ENCODE peak calls at places on chromosomes 7 and 10, in eight cellular contexts. One of them, this sample, is unnamed.

GRCh38 chr10:74292871-74293427 is 141.9 kb downstream of the ADK start:
- DNase-seq in mucosa of descending colon: no peak
- DNase-seq in fibroblast of pulmonary artery: peak
- DNase-seq in osteoblast: no peak
- DNase-seq in adrenal gland: no peak
- DNase-seq in fibroblast of the aortic adventitia: peak
- DNase-seq in AG04449: peak
- DNase-seq in RWPE2: no peak
- DNase-seq in this sample: peak

GRCh38 chr7:1607686-1608085 is 37.9 kb upstream of the PSMG3 start:
- DNase-seq in fibroblast of the aortic adventitia: no peak
- DNase-seq in mucosa of descending colon: no peak
- DNase-seq in adrenal gland: no peak
- DNase-seq in RWPE2: no peak
- DNase-seq in fibroblast of pulmonary artery: no peak
- DNase-seq in AG04449: no peak
- DNase-seq in osteoblast: peak
- DNase-seq in this sample: no peak

GRCh38 chr7:134374791-134375190 is 58.1 kb upstream of the SLC35B4 start:
- DNase-seq in adrenal gland: no peak
- DNase-seq in RWPE2: no peak
- DNase-seq in mucosa of descending colon: no peak
- DNase-seq in fibroblast of the aortic adventitia: no peak
- DNase-seq in osteoblast: no peak
- DNase-seq in fibroblast of pulmonary artery: no peak
- DNase-seq in AG04449: no peak
- DNase-seq in this sample: no peak

GRCh38 chr7:72435913-72436480 is 23.9 kb upstream of the CALN1 start:
- DNase-seq in fibroblast of pulmonary artery: no peak
- DNase-seq in adrenal gland: no peak
- DNase-seq in fibroblast of the aortic adventitia: no peak
- DNase-seq in RWPE2: no peak
- DNase-seq in mucosa of descending colon: no peak
- DNase-seq in AG04449: no peak
- DNase-seq in osteoblast: no peak
- DNase-seq in this sample: no peak

GRCh38 chr7:41333506-41333905 is 369.4 kb downstream of the INHBA start:
- DNase-seq in mucosa of descending colon: no peak
- DNase-seq in fibroblast of pulmonary artery: peak
- DNase-seq in fibroblast of the aortic adventitia: peak
- DNase-seq in AG04449: peak
- DNase-seq in osteoblast: no peak
- DNase-seq in RWPE2: no peak
- DNase-seq in adrenal gland: no peak
- DNase-seq in this sample: peak

GRCh38 chr7:23020742-23021401 is 6.9 kb upstream of the HYCC1 start:
- DNase-seq in fibroblast of pulmonary artery: peak
- DNase-seq in AG04449: peak
- DNase-seq in osteoblast: peak
- DNase-seq in adrenal gland: no peak
- DNase-seq in fibroblast of the aortic adventitia: peak
- DNase-seq in RWPE2: no peak
- DNase-seq in mucosa of descending colon: no peak
- DNase-seq in this sample: peak

GRCh38 chr7:133510326-133511055 is 257.6 kb downstream of the EXOC4 start:
- DNase-seq in fibroblast of pulmonary artery: peak
- DNase-seq in mucosa of descending colon: no peak
- DNase-seq in AG04449: no peak
- DNase-seq in RWPE2: no peak
- DNase-seq in osteoblast: no peak
- DNase-seq in fibroblast of the aortic adventitia: peak
- DNase-seq in adrenal gland: no peak
- DNase-seq in this sample: no peak

GRCh38 chr7:119936876-119937275 is 336.1 kb upstream of the KCND2 start:
- DNase-seq in adrenal gland: no peak
- DNase-seq in osteoblast: no peak
- DNase-seq in RWPE2: no peak
- DNase-seq in mucosa of descending colon: no peak
- DNase-seq in fibroblast of the aortic adventitia: peak
- DNase-seq in AG04449: no peak
- DNase-seq in fibroblast of pulmonary artery: no peak
- DNase-seq in this sample: peak

GRCh38 chr10:59508296-59508695 is 145.9 kb upstream of the FAM13C start:
- DNase-seq in AG04449: no peak
- DNase-seq in osteoblast: no peak
- DNase-seq in fibroblast of the aortic adventitia: peak
- DNase-seq in mucosa of descending colon: peak
- DNase-seq in RWPE2: no peak
- DNase-seq in fibroblast of pulmonary artery: no peak
- DNase-seq in adrenal gland: no peak
- DNase-seq in this sample: peak

GRCh38 chr10:18060217-18060616 is 80.0 kb upstream of the CACNB2 start:
- DNase-seq in RWPE2: no peak
- DNase-seq in mucosa of descending colon: no peak
- DNase-seq in osteoblast: no peak
- DNase-seq in adrenal gland: peak
- DNase-seq in fibroblast of pulmonary artery: peak
- DNase-seq in AG04449: no peak
- DNase-seq in fibroblast of the aortic adventitia: peak
- DNase-seq in this sample: no peak

GRCh38 chr7:104603957-104604356 is 275.6 kb downstream of the LHFPL3 start:
- DNase-seq in RWPE2: no peak
- DNase-seq in mucosa of descending colon: no peak
- DNase-seq in fibroblast of the aortic adventitia: no peak
- DNase-seq in AG04449: no peak
- DNase-seq in adrenal gland: no peak
- DNase-seq in osteoblast: no peak
- DNase-seq in fibroblast of pulmonary artery: no peak
- DNase-seq in this sample: no peak

GRCh38 chr7:5226921-5227785 is 37.1 kb downstream of the WIPI2 start:
- DNase-seq in adrenal gland: no peak
- DNase-seq in fibroblast of pulmonary artery: no peak
- DNase-seq in AG04449: no peak
- DNase-seq in mucosa of descending colon: no peak
- DNase-seq in osteoblast: no peak
- DNase-seq in fibroblast of the aortic adventitia: no peak
- DNase-seq in RWPE2: no peak
- DNase-seq in this sample: no peak

GRCh38 chr7:121011401-121011800 is 22.9 kb downstream of the CPED1 start:
- DNase-seq in mucosa of descending colon: no peak
- DNase-seq in osteoblast: no peak
- DNase-seq in fibroblast of pulmonary artery: no peak
- DNase-seq in AG04449: no peak
- DNase-seq in RWPE2: no peak
- DNase-seq in adrenal gland: no peak
- DNase-seq in fibroblast of the aortic adventitia: no peak
- DNase-seq in this sample: peak

GRCh38 chr7:130273081-130273699 is 6.5 kb downstream of the CPA2 start:
- DNase-seq in RWPE2: no peak
- DNase-seq in fibroblast of pulmonary artery: peak
- DNase-seq in AG04449: no peak
- DNase-seq in adrenal gland: no peak
- DNase-seq in osteoblast: peak
- DNase-seq in fibroblast of the aortic adventitia: no peak
- DNase-seq in mucosa of descending colon: no peak
- DNase-seq in this sample: no peak

GRCh38 chr7:1033546-1034145 is 10.7 kb upstream of the GPR146 start:
- DNase-seq in mucosa of descending colon: no peak
- DNase-seq in fibroblast of the aortic adventitia: no peak
- DNase-seq in osteoblast: no peak
- DNase-seq in AG04449: no peak
- DNase-seq in adrenal gland: no peak
- DNase-seq in RWPE2: no peak
- DNase-seq in fibroblast of pulmonary artery: no peak
- DNase-seq in this sample: no peak

GRCh38 chr7:14071045-14071444 is 81.6 kb upstream of the ETV1 start:
- DNase-seq in fibroblast of the aortic adventitia: no peak
- DNase-seq in osteoblast: no peak
- DNase-seq in RWPE2: no peak
- DNase-seq in AG04449: no peak
- DNase-seq in adrenal gland: no peak
- DNase-seq in fibroblast of pulmonary artery: no peak
- DNase-seq in mucosa of descending colon: no peak
- DNase-seq in this sample: no peak

GRCh38 chr10:88385601-88386203 is 197.4 kb downstream of the RNLS start:
- DNase-seq in RWPE2: peak
- DNase-seq in fibroblast of the aortic adventitia: no peak
- DNase-seq in fibroblast of pulmonary artery: no peak
- DNase-seq in adrenal gland: peak
- DNase-seq in mucosa of descending colon: peak
- DNase-seq in osteoblast: no peak
- DNase-seq in AG04449: no peak
- DNase-seq in this sample: no peak

GRCh38 chr7:93578762-93579161 is 4.2 kb upstream of the CALCR start:
- DNase-seq in osteoblast: peak
- DNase-seq in adrenal gland: no peak
- DNase-seq in fibroblast of pulmonary artery: no peak
- DNase-seq in fibroblast of the aortic adventitia: no peak
- DNase-seq in AG04449: no peak
- DNase-seq in mucosa of descending colon: no peak
- DNase-seq in RWPE2: no peak
- DNase-seq in this sample: no peak

GRCh38 chr7:124764847-124765400 is 668 bp downstream of the GPR37 start:
- DNase-seq in AG04449: no peak
- DNase-seq in fibroblast of the aortic adventitia: no peak
- DNase-seq in fibroblast of pulmonary artery: no peak
- DNase-seq in mucosa of descending colon: peak
- DNase-seq in adrenal gland: no peak
- DNase-seq in RWPE2: no peak
- DNase-seq in osteoblast: peak
- DNase-seq in this sample: peak

GRCh38 chr10:35003906-35004305 is 86.2 kb downstream of the CUL2 start:
- DNase-seq in fibroblast of pulmonary artery: no peak
- DNase-seq in mucosa of descending colon: no peak
- DNase-seq in adrenal gland: no peak
- DNase-seq in osteoblast: no peak
- DNase-seq in RWPE2: no peak
- DNase-seq in AG04449: no peak
- DNase-seq in fibroblast of the aortic adventitia: no peak
- DNase-seq in this sample: no peak

GRCh38 chr7:50647286-50647980 is 82.2 kb upstream of the DDC start:
- DNase-seq in fibroblast of pulmonary artery: no peak
- DNase-seq in AG04449: no peak
- DNase-seq in mucosa of descending colon: no peak
- DNase-seq in RWPE2: no peak
- DNase-seq in adrenal gland: no peak
- DNase-seq in fibroblast of the aortic adventitia: no peak
- DNase-seq in osteoblast: peak
- DNase-seq in this sample: no peak

DNA sequence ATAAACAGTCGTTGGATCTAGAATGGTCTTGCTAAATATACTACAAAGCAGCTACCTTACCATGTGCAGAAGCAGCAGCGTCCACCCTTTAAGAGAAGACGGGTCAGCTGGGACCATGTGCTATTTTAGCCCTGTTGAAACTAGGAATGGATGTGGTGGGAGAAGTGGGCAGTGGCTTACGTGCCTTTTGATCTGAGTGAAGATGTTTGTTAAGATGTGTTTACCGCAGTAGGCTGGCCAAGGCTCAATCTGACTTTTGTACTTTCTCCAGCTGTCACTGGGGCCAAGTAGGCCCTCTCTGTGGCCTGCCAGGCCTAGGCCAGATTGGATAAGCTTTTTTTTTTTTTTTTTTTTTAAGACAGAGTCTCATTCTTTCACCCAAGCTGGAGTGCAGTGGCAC is 9.3 kb downstream of the HABP2 start:
- DNase-seq in fibroblast of the aortic adventitia: no peak
- DNase-seq in adrenal gland: no peak
- DNase-seq in RWPE2: no peak
- DNase-seq in AG04449: no peak
- DNase-seq in fibroblast of pulmonary artery: no peak
- DNase-seq in mucosa of descending colon: no peak
- DNase-seq in osteoblast: no peak
- DNase-seq in this sample: no peak
- TF ChIP-seq CTCF in fibroblast of the aortic adventitia: no peak
- TF ChIP-seq CTCF in adrenal gland: no peak
- TF ChIP-seq CTCF in RWPE2: no peak
- TF ChIP-seq CTCF in AG04449: no peak
- TF ChIP-seq CTCF in fibroblast of pulmonary artery: no peak
- TF ChIP-seq CTCF in mucosa of descending colon: no peak
- TF ChIP-seq CTCF in osteoblast: no peak
- TF ChIP-seq CTCF in this sample: no peak

GRCh38 chr7:55556031-55556430 is 16.3 kb downstream of the VOPP1 start:
- DNase-seq in osteoblast: no peak
- DNase-seq in fibroblast of the aortic adventitia: no peak
- DNase-seq in RWPE2: no peak
- DNase-seq in mucosa of descending colon: no peak
- DNase-seq in adrenal gland: no peak
- DNase-seq in AG04449: no peak
- DNase-seq in fibroblast of pulmonary artery: no peak
- DNase-seq in this sample: no peak
- H3K4me3 ChIP-seq in osteoblast: no peak
- H3K4me3 ChIP-seq in fibroblast of the aortic adventitia: no peak
- H3K4me3 ChIP-seq in RWPE2: no peak
- H3K4me3 ChIP-seq in mucosa of descending colon: no peak
- H3K4me3 ChIP-seq in adrenal gland: no peak
- H3K4me3 ChIP-seq in AG04449: no peak
- H3K4me3 ChIP-seq in fibroblast of pulmonary artery: no peak
- H3K4me3 ChIP-seq in this sample: no peak

DNA sequence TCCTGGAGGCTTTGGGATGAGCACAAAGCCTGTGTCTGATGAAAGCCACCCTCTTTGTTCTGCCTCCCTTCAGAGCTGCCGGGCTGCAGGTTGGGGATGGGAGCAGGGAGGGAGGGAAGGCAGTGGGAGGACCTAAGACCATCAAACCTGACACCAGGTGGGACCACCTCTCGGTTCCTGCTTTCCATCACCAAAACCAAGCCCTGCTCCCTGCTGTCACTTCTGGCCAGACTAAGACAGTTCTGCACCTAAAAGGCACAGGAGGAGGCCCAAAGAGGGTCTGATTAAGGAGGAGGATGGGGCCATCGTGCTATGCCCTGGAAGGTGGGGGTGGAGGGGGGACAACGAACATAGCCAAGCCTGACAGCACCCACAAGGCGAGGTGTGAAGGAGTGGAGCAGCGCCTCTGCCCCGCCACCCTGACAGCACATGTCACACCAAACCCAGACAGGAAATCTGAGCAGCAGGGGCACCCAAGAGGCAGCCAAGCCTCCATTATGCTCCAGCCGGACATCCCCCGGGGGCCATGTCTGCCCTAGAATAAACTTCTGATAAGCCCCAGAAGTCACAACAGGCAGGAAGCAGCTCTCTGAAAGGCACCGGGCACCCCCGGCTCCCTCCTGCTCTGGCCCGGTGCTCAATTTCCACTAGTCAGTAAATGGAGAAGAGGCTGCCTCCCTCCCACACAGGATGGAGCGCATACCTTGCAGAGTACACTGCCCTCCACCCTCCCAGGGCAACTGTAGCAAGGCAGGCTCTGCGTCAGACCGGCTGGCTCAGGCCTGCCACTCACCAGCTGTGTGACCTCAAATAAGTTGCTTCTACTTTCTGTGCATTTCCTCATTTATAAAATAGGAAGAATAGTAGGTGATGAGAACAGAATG is 48.9 kb downstream of the DLG5 start:
- DNase-seq in osteoblast: peak
- DNase-seq in adrenal gland: peak
- DNase-seq in RWPE2: no peak
- DNase-seq in fibroblast of the aortic adventitia: peak
- DNase-seq in AG04449: no peak
- DNase-seq in mucosa of descending colon: peak
- DNase-seq in fibroblast of pulmonary artery: peak
- DNase-seq in this sample: peak
- TF ChIP-seq CTCF in osteoblast: no peak
- TF ChIP-seq CTCF in adrenal gland: no peak
- TF ChIP-seq CTCF in RWPE2: peak
- TF ChIP-seq CTCF in fibroblast of the aortic adventitia: no peak
- TF ChIP-seq CTCF in AG04449: no peak
- TF ChIP-seq CTCF in mucosa of descending colon: no peak
- TF ChIP-seq CTCF in fibroblast of pulmonary artery: no peak
- TF ChIP-seq CTCF in this sample: no peak

GRCh38 chr10:103100620-103101019 is 92.5 kb downstream of the NT5C2 start:
- DNase-seq in AG04449: no peak
- DNase-seq in fibroblast of pulmonary artery: no peak
- DNase-seq in osteoblast: no peak
- DNase-seq in mucosa of descending colon: no peak
- DNase-seq in RWPE2: no peak
- DNase-seq in fibroblast of the aortic adventitia: no peak
- DNase-seq in adrenal gland: no peak
- DNase-seq in this sample: no peak
- H3K4me3 ChIP-seq in AG04449: no peak
- H3K4me3 ChIP-seq in fibroblast of pulmonary artery: no peak
- H3K4me3 ChIP-seq in osteoblast: no peak
- H3K4me3 ChIP-seq in mucosa of descending colon: no peak
- H3K4me3 ChIP-seq in RWPE2: no peak
- H3K4me3 ChIP-seq in fibroblast of the aortic adventitia: no peak
- H3K4me3 ChIP-seq in adrenal gland: no peak
- H3K4me3 ChIP-seq in this sample: no peak

This sample was measured in foreskin fibroblast.